ENCODE peak calls at places on chromosomes 6 and 20, in four cellular contexts. P is ovary, W is adrenal gland, V is sigmoid colon. S is an unnamed sample.

GRCh38 chr20:44104807-44105517 is 82.0 kb downstream of the JPH2 start:
- DNase-seq in W (no peak), P (no peak), V (peak), S (no peak)

GRCh38 chr20:58171796-58172425 is 56.5 kb downstream of the ANKRD60 start:
- DNase-seq in W (no peak), V (no peak), P (no peak), S (no peak)

GRCh38 chr6:26459023-26459810 is 1.5 kb downstream of the BTN2A1 start:
- DNase-seq in W (no peak), P (no peak), V (no peak), S (no peak)

GRCh38 chr6:51049288-51049982 is 230.8 kb downstream of the TFAP2B start:
- DNase-seq in P (no peak), V (no peak), W (no peak), S (no peak)

GRCh38 chr20:62472343-62473199 is 3.2 kb downstream of the GATA5 start:
- DNase-seq in W (no peak), P (no peak), V (no peak), S (no peak)

GRCh38 chr6:44563397-44563796 is 175.9 kb downstream of the CDC5L start:
- DNase-seq in V (no peak), P (no peak), W (no peak), S (no peak)

GRCh38 chr6:7471171-7471570 is 70.3 kb upstream of the DSP start:
- DNase-seq in V (no peak), W (no peak), P (no peak), S (no peak)

GRCh38 chr20:33103561-33103960 is 24.1 kb downstream of the BPIFB4 start:
- DNase-seq in W (no peak), V (no peak), P (no peak), S (no peak)

GRCh38 chr6:75602897-75603395 is 1.3 kb downstream of the SENP6 start:
- DNase-seq in V (no peak), P (no peak), W (no peak), S (no peak)

GRCh38 chr6:47358440-47359225 is 48.9 kb upstream of the TNFRSF21 start:
- DNase-seq in V (no peak), P (no peak), W (no peak), S (no peak)

GRCh38 chr20:61753196-61753942 is 312.3 kb downstream of the TAF4 start:
- DNase-seq in W (no peak), P (no peak), V (peak), S (no peak)

GRCh38 chr6:123803862-123804681 is at the start of gene NKAIN2:
- DNase-seq in P (no peak), V (no peak), W (no peak), S (no peak)

GRCh38 chr20:33640287-33640686 is 21.8 kb upstream of the C20orf144 start:
- DNase-seq in P (no peak), V (no peak), W (no peak), S (no peak)

GRCh38 chr6:13664703-13665352 is 46.8 kb downstream of the RANBP9 start:
- DNase-seq in W (no peak), P (no peak), V (no peak), S (no peak)

GRCh38 chr6:152220785-152221184 is 413.3 kb downstream of the ESR1 start:
- DNase-seq in P (no peak), V (no peak), W (no peak), S (no peak)

GRCh38 chr6:106451419-106451818 is 90.9 kb downstream of the CRYBG1 start:
- DNase-seq in V (no peak), P (no peak), W (no peak), S (no peak)

GRCh38 chr6:134351615-134352474 is 33.9 kb upstream of the SGK1 start:
- DNase-seq in W (no peak), V (no peak), P (peak), S (no peak)

DNA sequence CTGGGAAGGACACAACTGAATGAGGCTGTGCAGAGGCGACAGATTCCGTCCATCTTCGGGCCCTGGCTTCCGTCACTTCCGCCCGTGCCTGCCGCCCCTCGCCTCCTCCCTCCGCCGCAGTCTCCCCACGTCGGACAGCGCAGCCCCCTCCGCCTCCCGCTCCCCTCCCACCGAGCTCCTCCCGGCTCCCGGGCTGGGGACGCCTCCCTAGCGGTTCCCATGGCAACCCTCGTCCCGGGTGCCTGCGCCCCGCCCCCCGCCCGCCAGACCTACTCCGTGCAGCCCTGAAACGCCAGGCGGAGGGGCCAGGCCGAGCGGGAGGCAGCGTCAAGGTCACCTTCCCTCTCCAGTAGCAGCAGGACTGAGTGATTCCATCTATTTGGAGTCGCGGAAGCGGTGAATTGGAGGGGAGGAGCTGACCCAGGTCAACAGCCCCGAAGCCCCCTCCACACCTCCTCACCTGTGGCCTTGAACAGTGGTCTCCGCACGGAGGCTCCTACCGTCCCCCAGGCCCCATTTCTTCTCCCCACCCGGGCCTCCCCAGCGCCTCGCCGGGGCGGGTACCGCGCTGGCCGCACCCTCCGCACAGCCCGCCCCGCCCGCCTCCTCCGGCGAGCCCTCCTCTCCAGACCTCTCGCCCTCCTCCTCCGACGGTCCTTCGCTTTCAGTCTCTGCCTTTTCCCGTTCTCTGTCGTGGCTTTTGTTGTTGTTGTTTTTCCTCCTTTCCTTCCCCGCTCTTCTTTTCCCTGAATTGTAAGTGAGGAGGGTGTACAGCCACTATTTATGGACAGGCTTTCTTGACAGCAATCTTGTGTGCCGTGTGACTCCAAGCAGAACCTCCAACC is 951 bp downstream of the NRSN2 start:
- DNase-seq in P (peak), W (peak), V (peak), S (no peak)
- TF ChIP-seq POLR2A in P (peak), W (peak), V (peak), S (no peak)

GRCh38 chr6:111825439-111825838 is 47.8 kb downstream of the FYN start:
- DNase-seq in P (no peak), V (no peak), W (no peak), S (no peak)

GRCh38 chr6:111823012-111823411 is 50.2 kb downstream of the FYN start:
- DNase-seq in V (no peak), P (no peak), W (no peak), S (no peak)

GRCh38 chr6:111819458-111819857 is 53.8 kb downstream of the FYN start:
- DNase-seq in V (no peak), P (no peak), W (no peak), S (no peak)

GRCh38 chr6:111824608-111825337 is 48.5 kb downstream of the FYN start:
- DNase-seq in V (no peak), P (no peak), W (no peak), S (no peak)

GRCh38 chr6:111823831-111824607 is 49.2 kb downstream of the FYN start:
- DNase-seq in P (no peak), W (no peak), V (no peak), S (no peak)
- TF ChIP-seq POLR2A in P (no peak), W (no peak), V (no peak), S (no peak)

DNA sequence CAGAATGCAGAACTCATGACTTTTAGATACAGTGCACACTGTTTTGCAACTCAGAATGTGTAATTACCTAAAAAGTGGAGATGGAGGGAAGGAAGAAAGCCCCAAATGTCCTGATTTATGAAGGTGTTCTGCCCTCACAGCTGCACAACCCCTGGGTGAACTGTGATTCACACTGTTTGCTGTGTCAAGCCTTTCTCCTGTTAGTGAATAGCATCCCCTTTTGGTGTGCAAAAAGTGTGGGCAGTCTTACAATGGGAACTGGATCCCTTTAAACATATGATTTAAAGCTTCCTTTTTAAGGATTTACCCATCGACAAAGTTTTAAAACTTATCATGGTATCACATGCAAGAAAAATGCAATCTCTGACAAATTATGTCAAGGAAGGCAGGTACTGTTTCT is 633.4 kb upstream of the EPHA7 start:
- DNase-seq in V (no peak), W (no peak), P (no peak), S (no peak)
- TF ChIP-seq POLR2A in V (no peak), W (no peak), P (no peak), S (no peak)

GRCh38 chr6:33279257-33279695 is 2.4 kb downstream of the B3GALT4 start:
- DNase-seq in P (no peak), V (no peak), W (no peak), S (no peak)
- TF ChIP-seq POLR2A in P (no peak), V (no peak), W (no peak), S (no peak)

GRCh38 chr6:160768101-160768500 is 66.1 kb downstream of the PLG start:
- DNase-seq in P (no peak), V (no peak), W (no peak), S (no peak)

GRCh38 chr6:160765412-160765811 is 63.4 kb downstream of the PLG start:
- DNase-seq in V (no peak), W (no peak), P (no peak), S (no peak)

GRCh38 chr6:160767019-160767646 is 65.1 kb downstream of the PLG start:
- DNase-seq in W (peak), V (peak), P (peak), S (no peak)

GRCh38 chr6:160766657-160767018 is 64.6 kb downstream of the PLG start:
- DNase-seq in V (no peak), W (no peak), P (no peak), S (no peak)

GRCh38 chr6:160767647-160768019 is 65.6 kb downstream of the PLG start:
- DNase-seq in V (no peak), W (no peak), P (no peak), S (no peak)
- TF ChIP-seq POLR2A in V (no peak), W (no peak), P (no peak), S (no peak)

DNA sequence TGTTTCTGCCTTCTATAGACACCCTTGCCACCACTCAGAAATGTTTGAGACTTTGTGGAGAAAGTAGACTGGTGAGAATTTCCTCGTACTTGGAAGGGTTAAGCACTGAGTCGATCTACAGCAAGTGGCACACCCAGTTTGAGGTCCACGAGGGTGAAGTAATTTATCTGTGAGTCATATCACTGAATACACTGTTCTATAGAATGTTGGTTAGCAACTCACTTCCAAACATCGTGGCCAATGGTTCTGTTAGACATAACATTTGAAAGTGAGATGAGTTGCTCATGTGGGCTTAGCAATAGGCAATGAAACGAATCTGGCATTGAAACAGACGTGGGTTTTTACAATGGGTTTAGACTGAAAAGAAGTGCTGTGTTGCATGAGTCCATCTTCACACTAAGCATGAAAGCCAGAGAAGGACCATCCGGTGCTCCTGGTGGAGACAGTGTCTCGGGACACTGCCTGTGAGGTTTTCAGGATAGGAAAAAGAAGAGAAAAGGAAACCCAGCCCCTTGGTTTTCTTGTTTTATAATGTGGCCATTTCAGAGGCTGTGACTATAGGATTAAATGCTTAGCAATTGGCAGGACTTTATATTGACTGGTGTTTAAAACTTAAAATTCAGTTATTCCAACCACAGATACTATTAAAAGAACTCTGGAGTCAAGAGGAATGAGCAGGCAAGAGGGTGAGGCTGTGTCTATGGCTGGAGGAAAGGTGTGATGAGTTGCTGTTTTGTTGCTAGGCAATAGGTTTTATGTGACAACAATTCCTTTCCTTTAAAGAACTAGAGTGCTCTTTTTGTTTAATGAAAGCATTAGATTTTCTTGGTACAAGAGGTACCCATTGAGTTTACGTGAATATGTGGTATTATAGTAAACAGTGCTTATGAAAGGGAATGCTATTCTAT is 31.0 kb upstream of the EZR start:
- DNase-seq in P (no peak), W (no peak), V (no peak), S (no peak)
- TF ChIP-seq POLR2A in P (no peak), W (no peak), V (no peak), S (no peak)

GRCh38 chr20:48195121-48195870 is 410.0 kb upstream of the SULF2 start:
- DNase-seq in W (no peak), P (no peak), V (no peak), S (no peak)

GRCh38 chr20:48192109-48192508 is 406.8 kb upstream of the SULF2 start:
- DNase-seq in W (no peak), P (no peak), V (no peak), S (no peak)

GRCh38 chr20:48193626-48194025 is 408.3 kb upstream of the SULF2 start:
- DNase-seq in V (no peak), W (no peak), P (no peak), S (no peak)

GRCh38 chr20:48194578-48194977 is 409.3 kb upstream of the SULF2 start:
- DNase-seq in P (no peak), W (no peak), V (no peak), S (no peak)

DNA sequence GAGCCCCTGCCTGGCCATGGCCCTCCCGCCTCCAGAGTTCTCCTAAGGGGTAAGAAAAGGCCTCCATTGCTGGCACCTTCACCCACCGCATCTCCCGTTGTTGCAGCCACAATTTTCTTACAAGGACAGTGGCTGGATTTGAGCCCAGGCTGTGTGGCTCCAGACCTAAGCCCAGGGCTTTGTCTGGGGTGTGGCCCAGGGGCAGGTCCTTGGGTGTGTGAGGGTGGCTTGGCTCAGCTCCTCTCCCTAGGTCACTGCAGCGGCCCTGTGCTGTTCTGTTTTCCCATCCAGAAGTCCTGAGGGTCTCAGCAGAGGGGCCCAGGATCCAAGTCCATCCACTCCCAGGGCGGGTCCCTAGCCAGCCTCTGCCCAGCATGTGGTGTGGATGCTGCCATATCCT is 408.7 kb upstream of the SULF2 start:
- DNase-seq in V (no peak), W (no peak), P (no peak), S (no peak)
- TF ChIP-seq POLR2A in V (no peak), W (no peak), P (no peak), S (no peak)